ENCODE peak calls at places on chromosome X, in five cellular contexts. One of them, this sample, is unnamed.

GRCh38 chrX:150692296-150692695 is 900 bp upstream of the MTMR1 start:
- DNase-seq in caudate nucleus: no peak
- DNase-seq in effector memory CD8-positive, alpha-beta T cell: no peak
- DNase-seq in progenitor cell of endocrine pancreas: no peak
- DNase-seq in heart left ventricle: no peak
- DNase-seq in this sample: no peak

GRCh38 chrX:23919706-23920320 is 12.0 kb downstream of the CXorf58 start:
- DNase-seq in caudate nucleus: no peak
- DNase-seq in effector memory CD8-positive, alpha-beta T cell: no peak
- DNase-seq in progenitor cell of endocrine pancreas: no peak
- DNase-seq in heart left ventricle: no peak
- DNase-seq in this sample: no peak

GRCh38 chrX:22686138-22686541 is 313.6 kb upstream of the DDX53 start:
- DNase-seq in caudate nucleus: no peak
- DNase-seq in effector memory CD8-positive, alpha-beta T cell: no peak
- DNase-seq in progenitor cell of endocrine pancreas: no peak
- DNase-seq in heart left ventricle: peak
- DNase-seq in this sample: no peak

GRCh38 chrX:141936080-141936479 is 32.4 kb downstream of the MAGEC1 start:
- DNase-seq in caudate nucleus: no peak
- DNase-seq in effector memory CD8-positive, alpha-beta T cell: no peak
- DNase-seq in progenitor cell of endocrine pancreas: no peak
- DNase-seq in heart left ventricle: no peak
- DNase-seq in this sample: no peak

GRCh38 chrX:71545364-71545763 is 12.5 kb downstream of the OGT start:
- DNase-seq in caudate nucleus: peak
- DNase-seq in effector memory CD8-positive, alpha-beta T cell: no peak
- DNase-seq in progenitor cell of endocrine pancreas: no peak
- DNase-seq in heart left ventricle: no peak
- DNase-seq in this sample: no peak

GRCh38 chrX:109294097-109294815 is 187.6 kb downstream of the GUCY2F start:
- DNase-seq in caudate nucleus: no peak
- DNase-seq in effector memory CD8-positive, alpha-beta T cell: no peak
- DNase-seq in progenitor cell of endocrine pancreas: no peak
- DNase-seq in heart left ventricle: no peak
- DNase-seq in this sample: no peak

GRCh38 chrX:15146515-15146914 is 123.4 kb downstream of the ASB9 start:
- DNase-seq in caudate nucleus: no peak
- DNase-seq in effector memory CD8-positive, alpha-beta T cell: no peak
- DNase-seq in progenitor cell of endocrine pancreas: no peak
- DNase-seq in heart left ventricle: peak
- DNase-seq in this sample: peak

GRCh38 chrX:7330551-7330950 is 182.6 kb upstream of the PUDP start:
- DNase-seq in caudate nucleus: no peak
- DNase-seq in effector memory CD8-positive, alpha-beta T cell: no peak
- DNase-seq in progenitor cell of endocrine pancreas: no peak
- DNase-seq in heart left ventricle: no peak
- DNase-seq in this sample: no peak

GRCh38 chrX:123425471-123425870 is 241.4 kb downstream of the GRIA3 start:
- DNase-seq in caudate nucleus: no peak
- DNase-seq in effector memory CD8-positive, alpha-beta T cell: no peak
- DNase-seq in progenitor cell of endocrine pancreas: no peak
- DNase-seq in heart left ventricle: no peak
- DNase-seq in this sample: no peak

GRCh38 chrX:68186552-68187262 is 246.6 kb downstream of the OPHN1 start:
- DNase-seq in caudate nucleus: no peak
- DNase-seq in effector memory CD8-positive, alpha-beta T cell: no peak
- DNase-seq in progenitor cell of endocrine pancreas: no peak
- DNase-seq in heart left ventricle: no peak
- DNase-seq in this sample: peak

GRCh38 chrX:83845397-83845796 is 15.5 kb upstream of the CYLC1 start:
- DNase-seq in caudate nucleus: no peak
- DNase-seq in effector memory CD8-positive, alpha-beta T cell: no peak
- DNase-seq in progenitor cell of endocrine pancreas: no peak
- DNase-seq in heart left ventricle: no peak
- DNase-seq in this sample: peak

GRCh38 chrX:136880003-136880451 is 498 bp downstream of the RBMX start:
- DNase-seq in caudate nucleus: no peak
- DNase-seq in effector memory CD8-positive, alpha-beta T cell: peak
- DNase-seq in progenitor cell of endocrine pancreas: no peak
- DNase-seq in heart left ventricle: peak
- DNase-seq in this sample: no peak

GRCh38 chrX:115408736-115409390 is 119.3 kb downstream of the LUZP4 start:
- DNase-seq in caudate nucleus: no peak
- DNase-seq in effector memory CD8-positive, alpha-beta T cell: no peak
- DNase-seq in progenitor cell of endocrine pancreas: no peak
- DNase-seq in heart left ventricle: no peak
- DNase-seq in this sample: no peak

GRCh38 chrX:69124108-69124507 is 41.1 kb downstream of the PJA1 start:
- DNase-seq in caudate nucleus: no peak
- DNase-seq in effector memory CD8-positive, alpha-beta T cell: no peak
- DNase-seq in progenitor cell of endocrine pancreas: no peak
- DNase-seq in heart left ventricle: no peak
- DNase-seq in this sample: no peak

GRCh38 chrX:153862369-153863250 is 23.4 kb downstream of the L1CAM start:
- DNase-seq in caudate nucleus: no peak
- DNase-seq in effector memory CD8-positive, alpha-beta T cell: no peak
- DNase-seq in progenitor cell of endocrine pancreas: no peak
- DNase-seq in heart left ventricle: no peak
- DNase-seq in this sample: no peak

GRCh38 chrX:34654939-34655338 is 2.1 kb downstream of the TMEM47 start:
- DNase-seq in caudate nucleus: no peak
- DNase-seq in effector memory CD8-positive, alpha-beta T cell: no peak
- DNase-seq in progenitor cell of endocrine pancreas: no peak
- DNase-seq in heart left ventricle: no peak
- DNase-seq in this sample: no peak

GRCh38 chrX:10755477-10756334 is 135.3 kb upstream of the MID1 start:
- DNase-seq in caudate nucleus: no peak
- DNase-seq in effector memory CD8-positive, alpha-beta T cell: no peak
- DNase-seq in progenitor cell of endocrine pancreas: no peak
- DNase-seq in heart left ventricle: no peak
- DNase-seq in this sample: no peak

GRCh38 chrX:153725039-153725831 is 579 bp downstream of the ABCD1 start:
- DNase-seq in caudate nucleus: no peak
- DNase-seq in effector memory CD8-positive, alpha-beta T cell: no peak
- DNase-seq in progenitor cell of endocrine pancreas: no peak
- DNase-seq in heart left ventricle: no peak
- DNase-seq in this sample: no peak

GRCh38 chrX:24838624-24839023 is 144.9 kb downstream of the POLA1 start:
- DNase-seq in caudate nucleus: no peak
- DNase-seq in effector memory CD8-positive, alpha-beta T cell: peak
- DNase-seq in progenitor cell of endocrine pancreas: no peak
- DNase-seq in heart left ventricle: no peak
- DNase-seq in this sample: peak